ENCODE peak calls at places on chromosome 1, in eight cellular contexts. P is AG09309; R is amniotic stem cell; V is CD4-positive, alpha-beta memory T cell; W is T-helper 9 cell; Y is cardiac fibroblast; K is hypothalamus; S is Calu3. X is an unnamed sample.

GRCh38 chr1:48202030-48202752 is 20.3 kb upstream of the SLC5A9 start:
- DNase-seq in P (peak), V (peak), Y (peak), S (peak), K (peak), R (no peak), W (peak), X (peak)

GRCh38 chr1:24111998-24112380 is at the start of gene MYOM3:
- DNase-seq in W (no peak), V (no peak), K (no peak), S (no peak), R (no peak), P (no peak), Y (no peak), X (no peak)

GRCh38 chr1:32741067-32741416 is 38.5 kb upstream of the SYNC start:
- DNase-seq in K (no peak), R (no peak), S (no peak), Y (no peak), V (no peak), P (no peak), W (no peak), X (no peak)

GRCh38 chr1:225815526-225816178 is 5.7 kb downstream of the EPHX1 start:
- DNase-seq in P (no peak), W (no peak), K (no peak), V (no peak), R (no peak), Y (no peak), S (no peak), X (no peak)

GRCh38 chr1:175678471-175678870 is 64.9 kb downstream of the TNR start:
- DNase-seq in S (no peak), K (no peak), P (no peak), W (no peak), Y (no peak), R (no peak), V (no peak), X (no peak)

GRCh38 chr1:226651732-226652105 is 87.4 kb downstream of the ITPKB start:
- DNase-seq in S (no peak), V (no peak), K (no peak), R (no peak), W (no peak), Y (no peak), P (no peak), X (no peak)

GRCh38 chr1:208132287-208132882 is 111.8 kb downstream of the PLXNA2 start:
- DNase-seq in S (peak), W (peak), K (peak), V (peak), Y (peak), P (peak), R (peak), X (peak)

GRCh38 chr1:19251305-19252196 is at the start of the genes EMC1 and MRTO4:
- DNase-seq in Y (peak), P (no peak), W (peak), V (peak), R (peak), K (peak), S (peak), X (peak)

GRCh38 chr1:40141878-40142535 is 19.2 kb upstream of the RLF start:
- DNase-seq in V (no peak), W (no peak), R (no peak), P (peak), Y (no peak), K (no peak), S (peak), X (no peak)

GRCh38 chr1:77347646-77348045 is 65.8 kb downstream of the AK5 start:
- DNase-seq in Y (peak), S (no peak), W (no peak), V (no peak), P (peak), K (no peak), R (peak), X (peak)

GRCh38 chr1:154733621-154734020 is 125.6 kb upstream of the ADAR start:
- DNase-seq in S (no peak), V (no peak), K (no peak), R (no peak), P (no peak), Y (no peak), W (no peak), X (no peak)

GRCh38 chr1:163571950-163572349 is 250.2 kb downstream of the NUF2 start:
- DNase-seq in K (no peak), S (no peak), W (no peak), Y (no peak), V (no peak), P (no peak), R (no peak), X (no peak)

GRCh38 chr1:244165701-244166100 is 114.6 kb downstream of the ZBTB18 start:
- DNase-seq in S (no peak), K (no peak), V (no peak), W (no peak), P (no peak), R (no peak), Y (no peak), X (no peak)